ENCODE peak calls at places on chromosomes 11 and 22, in four cellular contexts. F is GM12891, T is cardiac muscle cell, E is Peyer's patch. G is an unnamed sample.
A peak's percentile ranks its signal among the peaks of the same experiment; 100 is the strongest.

GRCh38 chr11:72918825-72919224 is 104.6 kb downstream of the ATG16L2 start:
- DNase-seq in F (no peak), T (no peak), E (no peak), G (no peak)

GRCh38 chr22:28582806-28583205 is 96.8 kb downstream of the TTC28 start:
- DNase-seq in F (no peak), T (no peak), E (no peak), G (no peak)

GRCh38 chr11:45332486-45332934 is 46.4 kb upstream of the SYT13 start:
- DNase-seq in F (peak; percentile 34), T (peak; percentile 67), E (peak; percentile 64), G (peak; percentile 67)

GRCh38 chr11:1301220-1302000 is 8.0 kb downstream of the TOLLIP start:
- DNase-seq in F (no peak), T (no peak), E (no peak), G (no peak)

GRCh38 chr22:35664955-35665577 is 16.8 kb downstream of the APOL6 start:
- DNase-seq in F (no peak), T (no peak), E (no peak), G (no peak)

GRCh38 chr11:2293396-2294339 is 8.1 kb downstream of the C11orf21 start:
- DNase-seq in F (no peak), T (no peak), E (peak; percentile 50), G (no peak)

GRCh38 chr11:112485280-112485679 is 224.6 kb upstream of the PLET1 start:
- DNase-seq in F (no peak), T (no peak), E (no peak), G (no peak)

GRCh38 chr11:130715085-130715932 is 201.0 kb downstream of the SNX19 start:
- DNase-seq in F (no peak), T (no peak), E (no peak), G (no peak)

GRCh38 chr11:131606936-131607335 is 236.5 kb downstream of the NTM start:
- DNase-seq in F (no peak), T (no peak), E (no peak), G (no peak)

GRCh38 chr11:92111291-92111690 is 113.3 kb upstream of the FAT3 start:
- DNase-seq in F (no peak), T (no peak), E (no peak), G (no peak)

GRCh38 chr22:42984397-42984796 is 30.6 kb downstream of the PACSIN2 start:
- DNase-seq in F (no peak), T (no peak), E (peak; percentile 19), G (no peak)

GRCh38 chr11:79418241-79418640 is 22.6 kb downstream of the TENM4 start:
- DNase-seq in F (no peak), T (no peak), E (no peak), G (no peak)

GRCh38 chr11:8870461-8871282 is 40.3 kb upstream of the AKIP1 start:
- DNase-seq in F (peak; percentile 29), T (peak; percentile 81), E (peak; percentile 67), G (peak; percentile 68)

GRCh38 chr11:59667812-59668187 is 1.0 kb downstream of the PATL1 start:
- DNase-seq in F (no peak), T (no peak), E (no peak), G (no peak)

GRCh38 chr11:66967670-66968425 is 7.3 kb upstream of the C11orf86 start:
- DNase-seq in F (no peak), T (no peak), E (peak; percentile 83), G (no peak)

GRCh38 chr11:10818594-10818993 is 9.9 kb upstream of the EIF4G2 start:
- DNase-seq in F (no peak), T (no peak), E (no peak), G (no peak)

GRCh38 chr11:20058749-20059458 is 101.4 kb downstream of the DBX1 start:
- DNase-seq in F (no peak), T (no peak), E (no peak), G (no peak)

GRCh38 chr22:27644566-27644965 is 157.0 kb downstream of the MN1 start:
- DNase-seq in F (no peak), T (no peak), E (no peak), G (no peak)

GRCh38 chr11:16098827-16099226 is 257.5 kb downstream of the SOX6 start:
- DNase-seq in F (no peak), T (no peak), E (no peak), G (no peak)

GRCh38 chr22:39266398-39267030 is 21.7 kb upstream of the PDGFB start:
- DNase-seq in F (peak; percentile 71), T (no peak), E (no peak), G (peak; percentile 86)

GRCh38 chr22:36367479-36367878 is 20.3 kb downstream of the MYH9 start:
- DNase-seq in F (no peak), T (no peak), E (no peak), G (no peak)

GRCh38 chr22:33188316-33188715 is 130.1 kb upstream of the SYN3 start:
- DNase-seq in F (no peak), T (no peak), E (no peak), G (no peak)